ENCODE peak calls at places on chromosomes 5 and 9, in eight cellular contexts. F is activated naive CD4-positive, alpha-beta T cell treated with anti-CD3 and anti-CD28 coated beads, Interleukin-2, amount 50 U/mL, for 72 hours; S is EL; C is NB4; U is activated T-cell treated with anti-CD3 and anti-CD28 coated beads for 24 hours; Z is hippocampal formation; L is pons; Q is kidney glomerular epithelial cell. R is an unnamed sample.

GRCh38 chr9:95031711-95032461 is 285.6 kb downstream of the FANCC start:
- DNase-seq in U (no peak), C (no peak), Q (no peak), S (no peak), Z (peak), L (peak), F (no peak), R (peak)

GRCh38 chr9:125255781-125256391 is 5.7 kb upstream of the GAPVD1 start:
- DNase-seq in Q (no peak), S (no peak), Z (no peak), U (no peak), C (peak), L (no peak), F (no peak), R (peak)

GRCh38 chr9:107020040-107020530 is 157.1 kb downstream of the ZNF462 start:
- DNase-seq in Q (peak), L (no peak), C (no peak), U (no peak), F (no peak), Z (no peak), S (peak), R (no peak)

GRCh38 chr5:57221049-57221568 is 47.2 kb downstream of the GPBP1 start:
- DNase-seq in Z (no peak), S (peak), L (peak), U (peak), Q (peak), C (peak), F (peak), R (peak)

GRCh38 chr5:77266291-77266690 is 55.8 kb downstream of the PDE8B start:
- DNase-seq in Z (no peak), C (no peak), U (no peak), S (peak), Q (no peak), F (no peak), L (no peak), R (no peak)

GRCh38 chr5:44770936-44771717 is 37.6 kb upstream of the MRPS30 start:
- DNase-seq in S (no peak), U (no peak), C (peak), F (no peak), Q (no peak), L (no peak), Z (no peak), R (no peak)

GRCh38 chr9:108297025-108297424 is 558.8 kb downstream of the ACTL7B start:
- DNase-seq in S (peak), C (peak), L (peak), U (no peak), Q (no peak), F (no peak), Z (no peak), R (no peak)

GRCh38 chr9:3441197-3441816 is 84.5 kb downstream of the RFX3 start:
- DNase-seq in L (peak), U (peak), C (peak), S (peak), Z (peak), F (no peak), Q (peak), R (peak)